ENCODE peak calls at places on chromosomes 4 and X, in ten cellular contexts. D is ovary, R is right lobe of liver, L is transverse colon, W is NB4, S is upper lobe of left lung, I is breast epithelium, Q is IMR-90, Y is H54, O is K562. K is an unnamed sample.

GRCh38 chr4:81736324-81736723 is 264.6 kb upstream of the RASGEF1B start:
- DNase-seq in Q (no peak), Y (no peak), D (no peak), R (no peak), O (no peak), W (peak; percentile 2), I (no peak), L (no peak), S (no peak), K (peak; percentile 4)

GRCh38 chr4:81504685-81505598 is 33.2 kb upstream of the RASGEF1B start:
- DNase-seq in D (no peak), W (no peak), Y (no peak), Q (no peak), I (no peak), L (peak; percentile 73), O (no peak), S (no peak), R (peak; percentile 64), K (peak; percentile 64)

GRCh38 chr4:122500852-122501501 is 44.5 kb upstream of the IL2 start:
- DNase-seq in L (no peak), Q (no peak), R (no peak), Y (no peak), O (no peak), D (no peak), S (no peak), I (no peak), W (no peak), K (no peak)

GRCh38 chr4:182808673-182809416 is 108.3 kb downstream of the DCTD start:
- DNase-seq in Q (peak; percentile 24), L (no peak), O (no peak), Y (peak; percentile 76), W (peak; percentile 87), R (no peak), I (no peak), S (no peak), D (no peak), K (no peak)

GRCh38 chrX:31036895-31037294 is 34.9 kb downstream of the FTHL17 start:
- DNase-seq in I (no peak), D (peak; percentile 16), S (no peak), O (peak; percentile 28), Y (peak; percentile 2), R (peak; percentile 43), Q (peak; percentile 42), L (peak; percentile 30), W (peak; percentile 29), K (peak; percentile 0)

GRCh38 chrX:8036914-8037313 is 109.7 kb upstream of the PNPLA4 start:
- DNase-seq in W (no peak), I (no peak), D (no peak), S (no peak), L (no peak), Q (no peak), O (no peak), R (no peak), Y (no peak), K (no peak)

GRCh38 chr4:115433501-115433900 is 320.1 kb upstream of the NDST4 start:
- DNase-seq in O (no peak), R (no peak), L (no peak), Y (peak; percentile 2), D (no peak), S (no peak), W (no peak), I (no peak), Q (no peak), K (no peak)

GRCh38 chrX:19017271-19017670 is 33.4 kb upstream of the PHKA2 start:
- DNase-seq in L (no peak), O (peak; percentile 45), D (no peak), R (no peak), I (no peak), Q (peak; percentile 17), Y (peak; percentile 1), S (no peak), W (peak; percentile 27), K (peak; percentile 16)

GRCh38 chrX:118884552-118885138 is 61.0 kb downstream of the ZCCHC12 start:
- DNase-seq in I (no peak), Q (no peak), O (no peak), D (no peak), L (no peak), R (peak; percentile 58), S (no peak), Y (no peak), W (no peak), K (no peak)

GRCh38 chr4:76850010-76850441 is 47.9 kb downstream of the SOWAHB start:
- DNase-seq in L (no peak), D (no peak), W (no peak), I (no peak), Q (peak; percentile 96), S (no peak), O (no peak), R (no peak), Y (no peak), K (no peak)

GRCh38 chrX:56219702-56220101 is 12.5 kb upstream of the KLF8 start:
- DNase-seq in Y (no peak), D (no peak), S (no peak), L (no peak), O (no peak), W (peak; percentile 7), Q (no peak), R (no peak), I (no peak), K (no peak)

GRCh38 chrX:74925210-74926088 is at the start of gene NEXMIF:
- DNase-seq in L (peak; percentile 38), W (peak; percentile 49), I (no peak), Q (no peak), O (no peak), D (peak; percentile 9), Y (no peak), R (no peak), S (peak; percentile 83), K (peak; percentile 18)

GRCh38 chrX:47212381-47213293 is 5.8 kb upstream of the CDK16 start:
- DNase-seq in O (no peak), S (no peak), I (no peak), W (no peak), R (no peak), Q (no peak), L (peak; percentile 3), Y (no peak), D (no peak), K (no peak)

GRCh38 chr4:120919358-120919757 is 3.2 kb downstream of the PRDM5 start:
- DNase-seq in Y (no peak), I (no peak), R (no peak), O (no peak), Q (no peak), W (no peak), L (no peak), S (no peak), D (no peak), K (no peak)

DNA sequence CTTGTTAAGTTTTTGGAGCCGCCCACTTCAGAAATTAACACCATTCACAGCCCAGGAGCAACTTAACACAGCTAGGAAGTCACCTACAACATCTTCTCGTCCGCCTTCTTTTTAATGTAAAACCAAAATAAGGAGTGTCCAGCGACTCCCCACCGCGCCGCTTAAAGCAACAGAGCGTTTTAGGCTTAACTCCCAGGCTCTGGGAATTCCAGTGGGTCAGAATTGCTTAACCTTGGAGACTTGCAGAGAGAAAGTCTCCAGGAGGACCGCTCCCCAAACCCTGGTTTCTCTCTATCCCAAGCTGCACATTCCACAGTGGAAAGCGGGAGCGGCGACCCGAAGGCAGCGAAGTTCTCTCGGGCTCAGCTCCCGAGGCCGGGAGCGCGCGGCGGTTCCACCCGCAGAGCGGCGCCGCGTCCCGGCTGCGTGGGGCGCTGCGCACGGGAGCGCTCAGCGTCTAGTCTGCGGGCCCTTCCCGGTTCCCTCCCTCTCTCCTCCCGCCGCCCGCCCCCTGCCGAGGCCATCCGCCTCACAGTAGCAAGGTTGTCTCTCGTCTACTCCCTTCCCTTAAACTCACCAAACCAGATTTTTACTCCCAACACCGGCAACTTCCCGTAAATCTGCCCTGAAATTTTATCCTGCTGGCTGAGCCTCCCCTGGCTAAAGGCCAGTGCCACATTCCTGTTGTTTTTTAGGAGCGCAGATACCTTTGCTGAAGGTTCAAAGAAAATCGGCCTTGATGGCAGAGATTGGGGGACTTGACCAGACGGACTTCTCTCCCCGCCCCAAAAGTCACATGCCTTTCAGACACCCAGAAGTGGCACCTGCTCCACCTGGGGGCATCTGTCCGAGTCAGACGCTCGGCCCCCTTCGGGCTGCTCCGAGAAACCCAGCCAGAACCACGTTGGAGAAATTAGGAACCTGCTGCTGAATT is at the start of gene RBM47:
- DNase-seq in O (no peak), I (peak; percentile 88), Q (peak; percentile 40), D (peak; percentile 73), W (peak; percentile 57), R (peak; percentile 88), Y (peak; percentile 29), S (peak; percentile 95), L (peak; percentile 89), K (no peak)
- TF ChIP-seq POLR2A in O (no peak), I (peak; percentile 48), Q (no peak), D (no peak), W (no peak), R (peak; percentile 75), Y (peak; percentile 35), S (no peak), L (peak; percentile 87), K (no peak)

GRCh38 chrX:101417981-101418841 is 10.2 kb downstream of the HNRNPH2 start:
- DNase-seq in I (peak; percentile 53), R (peak; percentile 70), S (peak; percentile 91), O (no peak), Q (no peak), Y (no peak), L (peak; percentile 59), D (peak; percentile 60), W (peak; percentile 71), K (peak; percentile 31)
- TF ChIP-seq POLR2A in I (no peak), R (peak; percentile 41), S (no peak), O (no peak), Q (no peak), Y (peak; percentile 56), L (peak; percentile 37), D (no peak), W (no peak), K (no peak)

GRCh38 chrX:154396948-154397887 is 959 bp upstream of the RPL10 start:
- DNase-seq in Y (no peak), W (peak; percentile 81), R (peak; percentile 82), S (peak; percentile 94), Q (peak; percentile 46), O (peak; percentile 64), L (peak; percentile 83), I (peak; percentile 78), D (peak; percentile 78), K (peak; percentile 74)
- TF ChIP-seq POLR2A in Y (no peak), W (peak; percentile 31), R (peak; percentile 33), S (no peak), Q (no peak), O (no peak), L (no peak), I (no peak), D (peak; percentile 53), K (no peak)

DNA sequence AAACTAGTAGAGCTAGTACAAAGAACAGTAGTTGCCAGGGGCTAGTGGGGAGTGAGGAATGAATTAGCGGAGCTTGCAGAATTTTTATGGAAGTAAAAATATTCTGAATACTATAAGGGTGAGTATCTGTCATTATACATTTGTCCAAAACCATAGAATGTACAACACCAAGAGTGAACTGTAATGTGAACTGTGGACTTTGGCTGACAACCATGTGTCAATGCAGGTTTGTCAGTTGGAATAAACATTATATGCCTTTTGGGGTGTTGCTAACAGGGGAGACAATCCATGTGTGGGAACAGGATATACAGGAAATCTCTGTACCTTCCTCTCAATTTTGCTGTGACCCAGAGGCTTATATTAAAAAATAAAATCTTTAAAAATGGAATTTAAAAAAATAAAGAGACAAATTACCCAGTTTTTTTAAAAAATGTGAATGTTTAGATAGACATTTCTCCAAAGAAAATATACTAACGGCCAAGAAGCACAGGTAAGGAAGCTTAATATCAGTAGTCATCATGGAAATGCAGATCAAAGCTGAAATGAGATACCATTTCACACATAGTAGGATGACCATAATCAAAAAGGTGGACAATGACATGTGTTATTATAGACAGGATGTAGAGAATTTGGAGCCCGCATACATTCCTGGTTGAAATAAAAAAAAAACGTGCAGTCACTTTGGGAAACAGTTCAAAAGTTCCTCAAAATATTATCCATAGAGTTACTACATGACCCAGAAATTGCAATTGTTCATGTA is 899.8 kb downstream of the RAB28 start:
- DNase-seq in W (no peak), I (no peak), Y (no peak), R (no peak), S (no peak), Q (no peak), L (no peak), O (no peak), D (no peak), K (no peak)
- TF ChIP-seq POLR2A in W (no peak), I (no peak), Y (no peak), R (no peak), S (no peak), Q (no peak), L (no peak), O (no peak), D (no peak), K (no peak)